ENCODE peak calls at places on chromosomes 1 and 21, in four cellular contexts. One of them, this sample, is unnamed.

GRCh38 chr1:234598974-234599616 is 10.9 kb downstream of the IRF2BP2 start:
- DNase-seq in GM20000: no peak
- DNase-seq in RWPE1: no peak
- DNase-seq in AG04449: no peak
- DNase-seq in this sample: no peak

GRCh38 chr1:243407284-243408018 is 151.6 kb downstream of the SDCCAG8 start:
- DNase-seq in GM20000: no peak
- DNase-seq in RWPE1: peak
- DNase-seq in AG04449: peak
- DNase-seq in this sample: no peak

GRCh38 chr1:110228386-110228785 is 18.3 kb downstream of the KCNC4 start:
- DNase-seq in GM20000: no peak
- DNase-seq in RWPE1: no peak
- DNase-seq in AG04449: no peak
- DNase-seq in this sample: no peak

GRCh38 chr1:110390096-110390495 is 730 bp downstream of the SLC16A4 start:
- DNase-seq in GM20000: no peak
- DNase-seq in RWPE1: peak
- DNase-seq in AG04449: peak
- DNase-seq in this sample: no peak

GRCh38 chr1:79431341-79431740 is 424.8 kb upstream of the ADGRL4 start:
- DNase-seq in GM20000: no peak
- DNase-seq in RWPE1: no peak
- DNase-seq in AG04449: no peak
- DNase-seq in this sample: no peak

GRCh38 chr1:19648689-19649088 is 4.6 kb downstream of the NBL1 start:
- DNase-seq in GM20000: peak
- DNase-seq in RWPE1: no peak
- DNase-seq in AG04449: no peak
- DNase-seq in this sample: no peak

GRCh38 chr1:230141002-230141648 is 74.1 kb downstream of the GALNT2 start:
- DNase-seq in GM20000: no peak
- DNase-seq in RWPE1: no peak
- DNase-seq in AG04449: peak
- DNase-seq in this sample: no peak

GRCh38 chr1:175808573-175808972 is 65.2 kb upstream of the TNR start:
- DNase-seq in GM20000: no peak
- DNase-seq in RWPE1: no peak
- DNase-seq in AG04449: no peak
- DNase-seq in this sample: no peak

GRCh38 chr1:235069577-235070563 is 58.8 kb downstream of the TOMM20 start:
- DNase-seq in GM20000: no peak
- DNase-seq in RWPE1: peak
- DNase-seq in AG04449: peak
- DNase-seq in this sample: no peak

GRCh38 chr1:24438423-24438901 is 22.9 kb downstream of the NIPAL3 start:
- DNase-seq in GM20000: no peak
- DNase-seq in RWPE1: no peak
- DNase-seq in AG04449: no peak
- DNase-seq in this sample: no peak

GRCh38 chr21:43728467-43729390 is 9.8 kb downstream of the PDXK start:
- DNase-seq in GM20000: peak
- DNase-seq in RWPE1: peak
- DNase-seq in AG04449: peak
- DNase-seq in this sample: peak

DNA sequence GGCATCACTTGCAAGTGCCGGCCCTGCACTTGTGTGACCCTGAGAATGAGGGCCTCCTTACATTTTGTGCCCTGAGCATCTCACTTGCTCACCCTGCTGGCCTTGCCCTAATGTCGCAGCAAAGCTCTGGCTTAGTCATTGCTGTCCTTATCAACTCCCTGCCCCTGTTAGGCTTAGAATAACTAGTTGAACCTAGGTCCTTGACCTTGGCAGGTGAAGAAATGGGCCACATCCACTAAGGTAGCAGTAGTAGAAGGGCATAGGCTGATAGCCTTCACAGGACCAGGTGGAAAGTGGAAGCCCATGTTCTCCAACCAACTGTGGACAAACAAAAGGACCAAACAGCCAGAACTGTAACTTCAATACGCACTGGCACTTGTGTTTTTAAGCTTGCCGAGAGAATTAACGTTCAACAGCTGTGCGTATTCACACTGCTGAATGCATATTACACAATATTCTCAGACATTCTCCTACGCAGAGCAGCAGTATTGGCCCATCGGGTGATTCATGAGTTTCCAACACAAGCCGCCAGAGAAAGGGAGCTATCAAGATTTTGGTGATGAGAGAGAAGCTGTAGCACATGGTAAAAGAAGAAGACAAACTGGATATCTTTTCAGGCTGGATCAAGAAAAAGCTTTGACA is 27.7 kb upstream of the PTGFRN start:
- DNase-seq in GM20000: peak
- DNase-seq in RWPE1: peak
- DNase-seq in AG04449: peak
- DNase-seq in this sample: no peak
- TF ChIP-seq CTCF in GM20000: peak
- TF ChIP-seq CTCF in RWPE1: no peak
- TF ChIP-seq CTCF in AG04449: peak
- TF ChIP-seq CTCF in this sample: no peak

GRCh38 chr1:58251415-58252073 is 295.0 kb downstream of the OMA1 start:
- DNase-seq in GM20000: peak
- DNase-seq in RWPE1: no peak
- DNase-seq in AG04449: no peak
- DNase-seq in this sample: no peak
- TF ChIP-seq CTCF in GM20000: no peak
- TF ChIP-seq CTCF in RWPE1: no peak
- TF ChIP-seq CTCF in AG04449: peak
- TF ChIP-seq CTCF in this sample: no peak

GRCh38 chr1:93734999-93735398 is 53.4 kb upstream of the BCAR3 start:
- DNase-seq in GM20000: no peak
- DNase-seq in RWPE1: no peak
- DNase-seq in AG04449: no peak
- DNase-seq in this sample: no peak
- TF ChIP-seq CTCF in GM20000: no peak
- TF ChIP-seq CTCF in RWPE1: no peak
- TF ChIP-seq CTCF in AG04449: peak
- TF ChIP-seq CTCF in this sample: no peak

GRCh38 chr1:200837931-200838571 is 34.7 kb upstream of the GPR25 start:
- DNase-seq in GM20000: peak
- DNase-seq in RWPE1: peak
- DNase-seq in AG04449: no peak
- DNase-seq in this sample: no peak
- TF ChIP-seq CTCF in GM20000: no peak
- TF ChIP-seq CTCF in RWPE1: peak
- TF ChIP-seq CTCF in AG04449: no peak
- TF ChIP-seq CTCF in this sample: no peak

GRCh38 chr1:226568077-226568831 is 19.7 kb downstream of the STUM start:
- DNase-seq in GM20000: no peak
- DNase-seq in RWPE1: no peak
- DNase-seq in AG04449: no peak
- DNase-seq in this sample: no peak

GRCh38 chr1:226572325-226572726 is 23.8 kb downstream of the STUM start:
- DNase-seq in GM20000: no peak
- DNase-seq in RWPE1: no peak
- DNase-seq in AG04449: no peak
- DNase-seq in this sample: no peak

GRCh38 chr1:226568975-226569741 is 20.6 kb downstream of the STUM start:
- DNase-seq in GM20000: no peak
- DNase-seq in RWPE1: no peak
- DNase-seq in AG04449: no peak
- DNase-seq in this sample: no peak

GRCh38 chr1:226571901-226572300 is 23.3 kb downstream of the STUM start:
- DNase-seq in GM20000: no peak
- DNase-seq in RWPE1: no peak
- DNase-seq in AG04449: no peak
- DNase-seq in this sample: no peak

DNA sequence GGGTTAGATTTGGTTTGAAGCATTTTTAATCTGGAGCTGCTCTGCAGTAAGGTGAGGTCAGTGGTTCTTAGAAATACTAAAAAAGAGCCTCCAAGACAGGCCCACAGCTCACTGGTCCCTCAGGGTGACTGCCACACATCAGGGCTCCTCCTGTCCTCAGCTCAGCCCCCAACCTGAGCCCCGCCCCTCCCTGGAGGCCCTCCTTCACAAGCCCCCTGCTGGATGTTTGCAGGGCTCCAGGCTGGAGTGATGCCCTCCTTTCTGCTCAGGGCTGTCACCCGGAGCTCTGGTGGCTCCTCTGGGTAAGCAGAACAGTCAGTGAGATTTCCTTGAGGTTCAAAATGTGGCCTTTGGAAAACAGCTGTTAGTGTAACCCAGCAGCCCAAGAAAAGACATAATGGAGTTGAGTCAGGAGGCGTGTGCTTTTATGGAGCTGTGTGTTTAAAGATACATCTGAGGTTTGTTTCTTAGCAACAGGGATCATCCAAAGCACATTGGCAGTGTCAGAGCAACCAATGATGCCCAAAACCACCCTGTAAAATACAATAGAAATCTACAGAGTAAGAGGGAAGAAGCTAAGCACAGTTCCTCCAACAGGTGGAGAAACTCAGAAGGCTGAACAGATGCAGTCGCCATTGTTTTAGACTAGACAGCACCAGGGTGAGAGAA is 21.4 kb downstream of the STUM start:
- DNase-seq in GM20000: peak
- DNase-seq in RWPE1: no peak
- DNase-seq in AG04449: no peak
- DNase-seq in this sample: no peak
- TF ChIP-seq CTCF in GM20000: no peak
- TF ChIP-seq CTCF in RWPE1: no peak
- TF ChIP-seq CTCF in AG04449: no peak
- TF ChIP-seq CTCF in this sample: no peak

GRCh38 chr1:223819730-223820514 is 25.8 kb downstream of the TP53BP2 start:
- DNase-seq in GM20000: no peak
- DNase-seq in RWPE1: no peak
- DNase-seq in AG04449: no peak
- DNase-seq in this sample: no peak

GRCh38 chr1:223824712-223825111 is 21.0 kb downstream of the TP53BP2 start:
- DNase-seq in GM20000: no peak
- DNase-seq in RWPE1: no peak
- DNase-seq in AG04449: no peak
- DNase-seq in this sample: no peak

GRCh38 chr1:223820976-223821375 is 24.8 kb downstream of the TP53BP2 start:
- DNase-seq in GM20000: no peak
- DNase-seq in RWPE1: no peak
- DNase-seq in AG04449: no peak
- DNase-seq in this sample: no peak

GRCh38 chr1:223824287-223824686 is 21.5 kb downstream of the TP53BP2 start:
- DNase-seq in GM20000: no peak
- DNase-seq in RWPE1: no peak
- DNase-seq in AG04449: no peak
- DNase-seq in this sample: no peak

GRCh38 chr1:223820515-223820858 is 25.3 kb downstream of the TP53BP2 start:
- DNase-seq in GM20000: no peak
- DNase-seq in RWPE1: no peak
- DNase-seq in AG04449: no peak
- DNase-seq in this sample: no peak
- TF ChIP-seq CTCF in GM20000: no peak
- TF ChIP-seq CTCF in RWPE1: no peak
- TF ChIP-seq CTCF in AG04449: no peak
- TF ChIP-seq CTCF in this sample: no peak

GRCh38 chr1:156014829-156015228 is 5.9 kb downstream of the SSR2 start:
- DNase-seq in GM20000: no peak
- DNase-seq in RWPE1: no peak
- DNase-seq in AG04449: no peak
- DNase-seq in this sample: no peak
- TF ChIP-seq CTCF in GM20000: no peak
- TF ChIP-seq CTCF in RWPE1: no peak
- TF ChIP-seq CTCF in AG04449: no peak
- TF ChIP-seq CTCF in this sample: no peak

DNA sequence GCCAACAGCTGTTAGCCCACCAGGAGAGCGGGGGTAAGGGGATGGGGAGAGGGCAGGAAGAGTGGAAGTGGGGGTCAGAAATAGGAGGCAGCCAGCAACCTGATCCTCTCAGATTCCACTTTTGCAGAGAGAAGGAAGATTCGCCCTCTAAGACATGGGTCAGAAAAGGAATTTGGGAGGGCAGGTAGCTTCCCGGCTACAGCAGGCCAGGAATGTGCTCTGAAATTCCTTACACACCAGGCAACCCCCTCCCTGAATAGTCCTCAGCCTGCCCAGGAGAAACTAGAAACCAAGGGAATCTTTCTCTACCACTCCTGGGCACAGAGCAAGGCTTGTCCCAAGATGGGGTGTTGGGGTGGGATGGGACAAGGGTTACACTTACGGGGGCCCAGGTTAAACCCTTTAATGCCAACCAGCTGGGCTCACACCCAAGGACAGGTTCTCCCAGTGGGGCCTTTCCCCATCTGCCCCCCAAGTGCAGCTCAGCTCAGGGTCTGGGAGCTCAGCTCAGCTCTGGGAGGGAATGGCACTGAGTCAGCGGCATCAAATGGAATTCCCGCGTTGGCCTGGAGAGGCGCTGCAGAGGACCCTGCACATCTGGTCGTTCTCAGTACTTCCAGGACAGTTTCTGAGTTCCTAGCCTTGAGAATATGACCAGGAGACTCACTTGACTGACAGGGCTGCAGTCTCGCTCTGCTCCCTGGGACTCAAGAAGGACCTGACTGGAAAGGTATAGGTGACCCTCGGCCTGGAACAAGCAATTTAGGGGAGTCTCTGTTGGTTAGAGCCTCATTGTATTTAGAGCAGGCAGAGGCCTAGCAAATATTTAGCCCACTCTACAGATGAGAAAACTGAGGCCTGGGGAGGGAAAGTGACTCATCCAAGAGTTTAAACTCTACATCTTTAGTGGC is 761 bp downstream of the TNNT2 start:
- DNase-seq in GM20000: peak
- DNase-seq in RWPE1: peak
- DNase-seq in AG04449: no peak
- DNase-seq in this sample: no peak
- TF ChIP-seq CTCF in GM20000: peak
- TF ChIP-seq CTCF in RWPE1: no peak
- TF ChIP-seq CTCF in AG04449: peak
- TF ChIP-seq CTCF in this sample: no peak